ENCODE peak calls at places on chromosomes 7 and 10, in seven cellular contexts. Z, C, D, J, Y, E and K are unnamed samples.

GRCh38 chr10:110175406-110175805 is 32.0 kb upstream of the MXI1 start:
- DNase-seq in Z (peak), C (no peak), D (peak), J (peak), Y (peak), E (no peak), K (peak)

GRCh38 chr7:29924006-29924405 is 65.6 kb downstream of the SCRN1 start:
- DNase-seq in Z (no peak), C (no peak), D (no peak), J (no peak), Y (no peak), E (no peak), K (no peak)

GRCh38 chr10:100146875-100147665 is 38.8 kb downstream of the ERLIN1 start:
- DNase-seq in Z (peak), C (no peak), D (peak), J (no peak), Y (no peak), E (no peak), K (peak)

GRCh38 chr7:23107781-23108180 is 2.2 kb downstream of the KLHL7 start:
- DNase-seq in Z (no peak), C (no peak), D (no peak), J (peak), Y (no peak), E (no peak), K (no peak)

GRCh38 chr7:85471740-85472139 is 284.9 kb upstream of the SEMA3D start:
- DNase-seq in Z (peak), C (no peak), D (peak), J (peak), Y (no peak), E (no peak), K (no peak)

GRCh38 chr10:13823046-13823711 is 236.4 kb downstream of the PRPF18 start:
- DNase-seq in Z (no peak), C (no peak), D (no peak), J (no peak), Y (no peak), E (no peak), K (no peak)

GRCh38 chr7:111224354-111225231 is 133.7 kb downstream of the LRRN3 start:
- DNase-seq in Z (no peak), C (no peak), D (no peak), J (peak), Y (no peak), E (no peak), K (no peak)

GRCh38 chr7:18408461-18408860 is 87.1 kb upstream of the HDAC9 start:
- DNase-seq in Z (peak), C (peak), D (peak), J (peak), Y (no peak), E (no peak), K (peak)

GRCh38 chr7:74371381-74372059 is 82.2 kb upstream of the GTF2IRD1 start:
- DNase-seq in Z (no peak), C (no peak), D (no peak), J (peak), Y (peak), E (no peak), K (peak)

GRCh38 chr7:17939111-17939669 is 1.1 kb downstream of the SNX13 start:
- DNase-seq in Z (peak), C (peak), D (peak), J (peak), Y (peak), E (peak), K (peak)

GRCh38 chr10:51937313-51937712 is 237.9 kb upstream of the CSTF2T start:
- DNase-seq in Z (no peak), C (no peak), D (peak), J (peak), Y (no peak), E (no peak), K (no peak)

GRCh38 chr10:4234661-4235060 is 449.7 kb upstream of the KLF6 start:
- DNase-seq in Z (no peak), C (no peak), D (peak), J (no peak), Y (no peak), E (no peak), K (no peak)

GRCh38 chr7:99843808-99844207 is 16.0 kb downstream of the CYP3A43 start:
- DNase-seq in Z (peak), C (peak), D (peak), J (no peak), Y (peak), E (no peak), K (peak)

GRCh38 chr7:44431091-44431608 is 59.3 kb downstream of the NUDCD3 start:
- DNase-seq in Z (peak), C (no peak), D (peak), J (no peak), Y (no peak), E (peak), K (no peak)